ENCODE peak calls at places on chromosomes 4 and X, in ten cellular contexts. P is left lobe of liver; I is memory B cell; L is activated naive CD4-positive, alpha-beta T cell treated with anti-CD3 and anti-CD28 coated beads for 36 hours; W is lung; A is stimulated activated CD4-positive, alpha-beta T cell treated with anti-CD3 and anti-CD28 coated beads, Interleukin-4, amount 100 ng/mL, for 1 hour; H is fibroblast of the conjunctiva; Z is H9; J is NB4; V is activated B cell treated with CpG ODN at 0.5 μM for 24 hours. G is an unnamed sample.

GRCh38 chr4:19936471-19936870 is 315.2 kb upstream of the SLIT2 start:
- DNase-seq in P (no peak), I (no peak), L (no peak), W (no peak), A (no peak), H (peak), Z (no peak), J (peak), V (no peak), G (no peak)

GRCh38 chr4:15144249-15144966 is 142.1 kb downstream of the CPEB2 start:
- DNase-seq in P (peak), I (no peak), L (no peak), W (no peak), A (no peak), H (no peak), Z (no peak), J (no peak), V (no peak), G (no peak)

GRCh38 chr4:3302164-3302785 is 9.5 kb downstream of the RGS12 start:
- DNase-seq in P (peak), I (peak), L (peak), W (no peak), A (peak), H (no peak), Z (no peak), J (peak), V (peak), G (no peak)

GRCh38 chr4:138110815-138111214 is 131.3 kb downstream of the SLC7A11 start:
- DNase-seq in P (no peak), I (no peak), L (no peak), W (no peak), A (no peak), H (no peak), Z (no peak), J (no peak), V (no peak), G (no peak)

GRCh38 chr4:54096563-54096962 is 3.4 kb upstream of the GSX2 start:
- DNase-seq in P (no peak), I (no peak), L (no peak), W (no peak), A (no peak), H (no peak), Z (peak), J (no peak), V (no peak), G (no peak)

GRCh38 chr4:4559596-4559995 is 17.7 kb upstream of the STX18 start:
- DNase-seq in P (no peak), I (no peak), L (no peak), W (no peak), A (no peak), H (no peak), Z (no peak), J (no peak), V (no peak), G (no peak)

GRCh38 chr4:37453004-37453360 is 208.4 kb downstream of the NWD2 start:
- DNase-seq in P (peak), I (peak), L (peak), W (peak), A (peak), H (peak), Z (peak), J (peak), V (no peak), G (peak)

GRCh38 chr4:160835789-160836188 is 1328.0 kb downstream of the FSTL5 start:
- DNase-seq in P (no peak), I (no peak), L (no peak), W (no peak), A (no peak), H (no peak), Z (peak), J (no peak), V (no peak), G (no peak)

GRCh38 chr4:534101-534575 is 35.1 kb downstream of the PIGG start:
- DNase-seq in P (no peak), I (no peak), L (no peak), W (no peak), A (no peak), H (no peak), Z (no peak), J (no peak), V (no peak), G (no peak)

GRCh38 chr4:156946508-156947197 is 24.9 kb downstream of the PDGFC start:
- DNase-seq in P (no peak), I (no peak), L (no peak), W (no peak), A (no peak), H (peak), Z (no peak), J (no peak), V (no peak), G (no peak)

GRCh38 chrX:85112270-85112669 is 108.6 kb downstream of the APOOL start:
- DNase-seq in P (no peak), I (no peak), L (no peak), W (no peak), A (no peak), H (no peak), Z (no peak), J (no peak), V (no peak), G (no peak)

GRCh38 chrX:41692162-41692749 is 3.5 kb downstream of the GPR34 start:
- DNase-seq in P (no peak), I (no peak), L (no peak), W (no peak), A (no peak), H (peak), Z (no peak), J (no peak), V (no peak), G (no peak)

GRCh38 chrX:154542723-154543424 is 3.8 kb downstream of the G6PD start:
- DNase-seq in P (peak), I (no peak), L (peak), W (peak), A (no peak), H (no peak), Z (no peak), J (peak), V (no peak), G (no peak)

GRCh38 chr4:38669233-38669632 is 5.2 kb downstream of the KLF3 start:
- DNase-seq in P (no peak), I (no peak), L (no peak), W (no peak), A (no peak), H (no peak), Z (no peak), J (peak), V (no peak), G (no peak)

G was measured in GM18507.